ENCODE peak calls at places on chromosomes 12 and 14, in eight cellular contexts. One of them, this sample, is unnamed.

GRCh38 chr14:55071870-55072640 is 20.6 kb downstream of the MAPK1IP1L start:
- DNase-seq in cardiac muscle cell: no peak
- DNase-seq in A549: no peak
- DNase-seq in esophagus squamous epithelium: no peak
- DNase-seq in AG04450: no peak
- DNase-seq in HFF-Myc: no peak
- DNase-seq in lower lobe of right lung: no peak
- DNase-seq in H9: no peak
- DNase-seq in this sample: no peak

GRCh38 chr12:53299101-53299453 is 418 bp upstream of the MYG1 start:
- DNase-seq in cardiac muscle cell: no peak
- DNase-seq in A549: peak; percentile 58
- DNase-seq in esophagus squamous epithelium: no peak
- DNase-seq in AG04450: no peak
- DNase-seq in HFF-Myc: no peak
- DNase-seq in lower lobe of right lung: peak; percentile 62
- DNase-seq in H9: no peak
- DNase-seq in this sample: no peak

GRCh38 chr12:118650586-118650960 is 274.2 kb downstream of the SUDS3 start:
- DNase-seq in cardiac muscle cell: no peak
- DNase-seq in A549: no peak
- DNase-seq in esophagus squamous epithelium: no peak
- DNase-seq in AG04450: no peak
- DNase-seq in HFF-Myc: no peak
- DNase-seq in lower lobe of right lung: no peak
- DNase-seq in H9: no peak
- DNase-seq in this sample: no peak

GRCh38 chr12:109677323-109677722 is 36.3 kb upstream of the FAM222A start:
- DNase-seq in cardiac muscle cell: no peak
- DNase-seq in A549: no peak
- DNase-seq in esophagus squamous epithelium: no peak
- DNase-seq in AG04450: no peak
- DNase-seq in HFF-Myc: no peak
- DNase-seq in lower lobe of right lung: no peak
- DNase-seq in H9: no peak
- DNase-seq in this sample: peak; percentile 48

GRCh38 chr14:94360945-94361565 is 27.3 kb downstream of the SERPINA1 start:
- DNase-seq in cardiac muscle cell: no peak
- DNase-seq in A549: no peak
- DNase-seq in esophagus squamous epithelium: no peak
- DNase-seq in AG04450: no peak
- DNase-seq in HFF-Myc: no peak
- DNase-seq in lower lobe of right lung: no peak
- DNase-seq in H9: no peak
- DNase-seq in this sample: no peak

GRCh38 chr12:129605666-129606065 is 298.2 kb downstream of the TMEM132D start:
- DNase-seq in cardiac muscle cell: no peak
- DNase-seq in A549: no peak
- DNase-seq in esophagus squamous epithelium: no peak
- DNase-seq in AG04450: no peak
- DNase-seq in HFF-Myc: no peak
- DNase-seq in lower lobe of right lung: no peak
- DNase-seq in H9: no peak
- DNase-seq in this sample: no peak

GRCh38 chr14:93073833-93074769 is 41.6 kb downstream of the ITPK1 start:
- DNase-seq in cardiac muscle cell: no peak
- DNase-seq in A549: no peak
- DNase-seq in esophagus squamous epithelium: no peak
- DNase-seq in AG04450: no peak
- DNase-seq in HFF-Myc: no peak
- DNase-seq in lower lobe of right lung: peak; percentile 70
- DNase-seq in H9: no peak
- DNase-seq in this sample: no peak

GRCh38 chr14:34775342-34775741 is 60.9 kb upstream of the CFL2 start:
- DNase-seq in cardiac muscle cell: no peak
- DNase-seq in A549: no peak
- DNase-seq in esophagus squamous epithelium: no peak
- DNase-seq in AG04450: no peak
- DNase-seq in HFF-Myc: no peak
- DNase-seq in lower lobe of right lung: no peak
- DNase-seq in H9: no peak
- DNase-seq in this sample: no peak

GRCh38 chr14:80211143-80212024 is at the start of gene DIO2:
- DNase-seq in cardiac muscle cell: no peak
- DNase-seq in A549: no peak
- DNase-seq in esophagus squamous epithelium: no peak
- DNase-seq in AG04450: no peak
- DNase-seq in HFF-Myc: peak; percentile 17
- DNase-seq in lower lobe of right lung: no peak
- DNase-seq in H9: peak; percentile 36
- DNase-seq in this sample: no peak

DNA sequence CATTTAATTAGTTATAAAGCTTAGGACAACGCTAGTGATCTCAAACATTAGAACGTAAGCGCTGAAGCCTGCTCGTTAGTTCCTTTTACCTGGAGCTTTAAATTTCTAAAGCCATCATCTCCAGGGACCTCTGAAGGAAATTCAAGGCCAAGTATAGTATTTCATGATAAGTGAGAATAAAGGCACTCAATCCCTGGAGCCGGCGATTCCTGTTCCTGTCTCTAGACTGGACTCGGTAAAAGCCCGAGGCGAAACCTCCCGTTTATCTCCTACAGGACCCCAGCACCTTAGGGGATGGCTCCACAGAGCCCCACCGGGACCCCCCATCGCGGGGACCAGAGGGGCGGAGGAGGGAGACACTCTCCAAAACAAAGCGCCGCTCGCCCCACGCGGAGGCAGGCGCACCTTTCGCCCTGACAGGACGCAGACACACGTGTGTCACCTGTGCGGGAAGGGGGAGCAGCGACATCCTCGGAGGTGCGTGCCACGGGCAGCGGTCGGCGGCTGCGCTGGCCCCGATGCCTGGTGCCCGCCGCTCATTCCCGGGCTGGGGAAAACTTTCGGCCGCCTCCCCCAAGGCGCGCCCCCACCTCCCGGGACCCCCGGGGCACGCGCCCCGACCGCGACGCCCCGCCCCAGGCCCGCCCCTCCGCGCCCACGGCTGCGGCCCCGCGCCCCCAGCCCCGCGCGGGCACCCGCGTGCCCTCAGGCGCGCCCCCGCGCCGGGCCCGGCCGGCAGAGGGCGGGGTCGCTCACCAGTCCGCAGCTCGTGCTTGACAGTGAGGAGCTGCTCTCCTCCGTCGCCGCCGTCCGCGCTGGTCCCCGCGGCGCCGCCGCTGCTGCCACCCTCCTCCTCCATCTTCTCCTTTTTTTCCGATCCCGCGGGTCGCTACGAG is 617 bp downstream of the RPS6KA5 start:
- DNase-seq in cardiac muscle cell: peak; percentile 77
- DNase-seq in A549: peak; percentile 41
- DNase-seq in esophagus squamous epithelium: no peak
- DNase-seq in AG04450: no peak
- DNase-seq in HFF-Myc: no peak
- DNase-seq in lower lobe of right lung: peak; percentile 70
- DNase-seq in H9: peak; percentile 60
- DNase-seq in this sample: peak; percentile 93
- TF ChIP-seq CTCF in cardiac muscle cell: peak; percentile 15
- TF ChIP-seq CTCF in A549: peak; percentile 40
- TF ChIP-seq CTCF in esophagus squamous epithelium: no peak
- TF ChIP-seq CTCF in AG04450: peak; percentile 13
- TF ChIP-seq CTCF in HFF-Myc: peak; percentile 2
- TF ChIP-seq CTCF in lower lobe of right lung: no peak
- TF ChIP-seq CTCF in H9: peak; percentile 33
- TF ChIP-seq CTCF in this sample: peak; percentile 62

DNA sequence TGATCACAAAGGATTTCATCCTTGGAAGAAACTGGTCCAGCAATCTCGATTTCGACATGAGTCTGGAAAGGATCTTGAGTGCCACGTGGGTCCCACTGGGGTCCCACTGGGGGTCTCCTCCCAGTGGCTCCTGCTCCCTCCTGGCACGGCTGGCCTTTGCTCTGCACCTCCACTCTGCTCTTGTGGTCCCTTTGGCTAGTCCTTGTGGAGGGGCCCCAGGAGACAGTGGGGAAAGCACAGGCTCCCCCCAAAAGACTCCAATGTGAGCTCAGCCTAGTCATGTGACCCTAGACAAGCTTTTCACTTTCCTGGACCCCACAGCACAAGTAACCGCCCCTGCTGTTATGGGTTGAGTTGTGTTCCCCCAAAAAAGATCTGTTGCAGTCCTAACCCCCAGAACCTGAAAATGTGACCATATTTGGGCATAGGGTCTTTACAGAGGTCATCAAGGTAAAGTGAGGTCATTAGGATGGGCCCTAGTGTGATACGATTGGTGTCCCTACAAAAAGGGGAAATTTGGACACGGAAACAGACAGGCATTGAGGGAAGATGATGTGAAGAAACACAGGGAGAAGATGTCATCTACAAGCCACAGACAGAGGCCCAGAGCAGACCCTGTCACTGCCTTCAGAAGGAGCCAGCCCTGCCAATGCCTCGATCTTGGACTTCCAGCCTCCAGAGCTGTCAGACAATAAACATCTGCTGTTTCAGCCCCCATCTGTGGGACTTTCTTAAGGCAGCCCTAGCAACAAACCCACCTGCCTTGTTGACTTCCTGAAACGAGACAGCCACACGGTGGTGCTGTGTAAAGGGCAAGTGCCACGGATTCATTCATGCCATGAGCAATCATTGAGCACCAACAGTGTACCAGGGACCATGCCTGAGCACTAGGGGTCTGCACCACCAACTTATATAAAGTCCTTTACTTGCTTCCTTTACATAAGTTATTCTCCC is 23.8 kb upstream of the PPP2R5C start:
- DNase-seq in cardiac muscle cell: no peak
- DNase-seq in A549: no peak
- DNase-seq in esophagus squamous epithelium: no peak
- DNase-seq in AG04450: no peak
- DNase-seq in HFF-Myc: no peak
- DNase-seq in lower lobe of right lung: no peak
- DNase-seq in H9: no peak
- DNase-seq in this sample: no peak
- TF ChIP-seq CTCF in cardiac muscle cell: no peak
- TF ChIP-seq CTCF in A549: peak; percentile 24
- TF ChIP-seq CTCF in esophagus squamous epithelium: no peak
- TF ChIP-seq CTCF in AG04450: no peak
- TF ChIP-seq CTCF in HFF-Myc: no peak
- TF ChIP-seq CTCF in lower lobe of right lung: peak; percentile 16
- TF ChIP-seq CTCF in H9: no peak
- TF ChIP-seq CTCF in this sample: peak; percentile 17

GRCh38 chr12:4908694-4909396 is 860 bp upstream of the KCNA1 start:
- DNase-seq in cardiac muscle cell: peak; percentile 58
- DNase-seq in A549: no peak
- DNase-seq in esophagus squamous epithelium: no peak
- DNase-seq in AG04450: no peak
- DNase-seq in HFF-Myc: no peak
- DNase-seq in lower lobe of right lung: no peak
- DNase-seq in H9: peak; percentile 99
- DNase-seq in this sample: no peak
- TF ChIP-seq CTCF in cardiac muscle cell: peak; percentile 21
- TF ChIP-seq CTCF in A549: no peak
- TF ChIP-seq CTCF in esophagus squamous epithelium: no peak
- TF ChIP-seq CTCF in AG04450: no peak
- TF ChIP-seq CTCF in HFF-Myc: peak; percentile 3
- TF ChIP-seq CTCF in lower lobe of right lung: no peak
- TF ChIP-seq CTCF in H9: peak; percentile 63
- TF ChIP-seq CTCF in this sample: peak; percentile 44

DNA sequence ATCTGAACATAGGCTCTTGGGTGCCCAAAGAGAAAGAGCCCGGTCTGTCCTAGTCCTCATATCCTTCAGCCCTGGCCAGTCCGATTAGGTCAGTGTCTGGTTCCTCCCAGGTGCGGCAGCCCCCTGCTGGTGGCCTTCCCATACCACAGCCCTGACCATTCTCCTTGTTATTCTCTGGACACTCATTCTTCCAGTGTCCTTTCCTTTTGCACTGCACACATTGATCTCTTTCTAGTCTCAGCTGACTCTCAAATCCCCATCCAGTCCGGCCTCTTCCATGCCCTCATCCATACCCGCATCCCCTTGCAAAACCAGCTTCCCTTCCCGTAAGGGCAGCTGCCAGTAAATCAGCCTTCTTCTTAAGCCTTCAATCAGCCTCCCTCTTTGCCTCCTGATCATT is 1316.3 kb downstream of the TMEM121 start:
- DNase-seq in cardiac muscle cell: no peak
- DNase-seq in A549: peak; percentile 50
- DNase-seq in esophagus squamous epithelium: no peak
- DNase-seq in AG04450: no peak
- DNase-seq in HFF-Myc: no peak
- DNase-seq in lower lobe of right lung: no peak
- DNase-seq in H9: no peak
- DNase-seq in this sample: no peak
- TF ChIP-seq CTCF in cardiac muscle cell: no peak
- TF ChIP-seq CTCF in A549: peak; percentile 47
- TF ChIP-seq CTCF in esophagus squamous epithelium: peak; percentile 32
- TF ChIP-seq CTCF in AG04450: no peak
- TF ChIP-seq CTCF in HFF-Myc: no peak
- TF ChIP-seq CTCF in lower lobe of right lung: peak; percentile 45
- TF ChIP-seq CTCF in H9: peak; percentile 13
- TF ChIP-seq CTCF in this sample: no peak